ENCODE peak calls at places on chromosomes 4 and X, in eight cellular contexts. One of them, this sample, is unnamed.

GRCh38 chr4:153997506-153997905 is 208.6 kb upstream of the SFRP2 start:
- DNase-seq in MM.1S: no peak
- DNase-seq in cardiac fibroblast: no peak
- DNase-seq in mammary epithelial cell: no peak
- DNase-seq in OCI-LY7: no peak
- DNase-seq in breast epithelium: no peak
- DNase-seq in SK-N-SH: no peak
- DNase-seq in bronchial epithelial cell: no peak
- DNase-seq in this sample: no peak

GRCh38 chr4:3255611-3256186 is 6.7 kb downstream of the MSANTD1 start:
- DNase-seq in OCI-LY7: no peak
- DNase-seq in mammary epithelial cell: no peak
- DNase-seq in breast epithelium: peak
- DNase-seq in MM.1S: no peak
- DNase-seq in SK-N-SH: no peak
- DNase-seq in cardiac fibroblast: no peak
- DNase-seq in bronchial epithelial cell: no peak
- DNase-seq in this sample: no peak

GRCh38 chr4:6491235-6491634 is 18.8 kb upstream of the PPP2R2C start:
- DNase-seq in OCI-LY7: no peak
- DNase-seq in bronchial epithelial cell: no peak
- DNase-seq in cardiac fibroblast: no peak
- DNase-seq in SK-N-SH: no peak
- DNase-seq in mammary epithelial cell: no peak
- DNase-seq in MM.1S: no peak
- DNase-seq in breast epithelium: peak
- DNase-seq in this sample: no peak

GRCh38 chrX:154730271-154730883 is 20.5 kb downstream of the GAB3 start:
- DNase-seq in mammary epithelial cell: no peak
- DNase-seq in breast epithelium: no peak
- DNase-seq in cardiac fibroblast: peak
- DNase-seq in OCI-LY7: no peak
- DNase-seq in SK-N-SH: no peak
- DNase-seq in MM.1S: no peak
- DNase-seq in bronchial epithelial cell: no peak
- DNase-seq in this sample: no peak

GRCh38 chr4:109631709-109632108 is 71.5 kb downstream of the CASP6 start:
- DNase-seq in OCI-LY7: no peak
- DNase-seq in cardiac fibroblast: peak
- DNase-seq in bronchial epithelial cell: no peak
- DNase-seq in breast epithelium: no peak
- DNase-seq in MM.1S: no peak
- DNase-seq in SK-N-SH: no peak
- DNase-seq in mammary epithelial cell: no peak
- DNase-seq in this sample: no peak

GRCh38 chr4:93760284-93760683 is 68.3 kb upstream of the ATOH1 start:
- DNase-seq in MM.1S: no peak
- DNase-seq in breast epithelium: no peak
- DNase-seq in bronchial epithelial cell: no peak
- DNase-seq in cardiac fibroblast: no peak
- DNase-seq in SK-N-SH: peak
- DNase-seq in OCI-LY7: no peak
- DNase-seq in mammary epithelial cell: no peak
- DNase-seq in this sample: no peak

GRCh38 chr4:80989921-80990544 is 40.5 kb upstream of the BMP3 start:
- DNase-seq in OCI-LY7: peak
- DNase-seq in cardiac fibroblast: peak
- DNase-seq in SK-N-SH: peak
- DNase-seq in mammary epithelial cell: peak
- DNase-seq in breast epithelium: no peak
- DNase-seq in bronchial epithelial cell: peak
- DNase-seq in MM.1S: peak
- DNase-seq in this sample: peak

GRCh38 chr4:110184124-110184790 is 14.2 kb downstream of the ELOVL6 start:
- DNase-seq in SK-N-SH: no peak
- DNase-seq in mammary epithelial cell: peak
- DNase-seq in OCI-LY7: no peak
- DNase-seq in MM.1S: no peak
- DNase-seq in bronchial epithelial cell: peak
- DNase-seq in breast epithelium: no peak
- DNase-seq in cardiac fibroblast: peak
- DNase-seq in this sample: no peak

GRCh38 chr4:93467484-93468155 is 360.9 kb upstream of the ATOH1 start:
- DNase-seq in MM.1S: no peak
- DNase-seq in OCI-LY7: no peak
- DNase-seq in breast epithelium: no peak
- DNase-seq in SK-N-SH: no peak
- DNase-seq in cardiac fibroblast: no peak
- DNase-seq in bronchial epithelial cell: peak
- DNase-seq in mammary epithelial cell: no peak
- DNase-seq in this sample: no peak

GRCh38 chr4:185740471-185740873 is 71.5 kb downstream of the SORBS2 start:
- DNase-seq in breast epithelium: no peak
- DNase-seq in cardiac fibroblast: peak
- DNase-seq in mammary epithelial cell: no peak
- DNase-seq in MM.1S: no peak
- DNase-seq in SK-N-SH: no peak
- DNase-seq in OCI-LY7: peak
- DNase-seq in bronchial epithelial cell: no peak
- DNase-seq in this sample: peak

GRCh38 chrX:68938244-68939004 is 109.6 kb downstream of the EFNB1 start:
- DNase-seq in bronchial epithelial cell: no peak
- DNase-seq in mammary epithelial cell: no peak
- DNase-seq in OCI-LY7: no peak
- DNase-seq in breast epithelium: no peak
- DNase-seq in SK-N-SH: no peak
- DNase-seq in cardiac fibroblast: peak
- DNase-seq in MM.1S: no peak
- DNase-seq in this sample: no peak

GRCh38 chrX:38754102-38754790 is 47.0 kb upstream of the MID1IP1 start:
- DNase-seq in bronchial epithelial cell: peak
- DNase-seq in mammary epithelial cell: peak
- DNase-seq in SK-N-SH: peak
- DNase-seq in breast epithelium: no peak
- DNase-seq in cardiac fibroblast: peak
- DNase-seq in MM.1S: peak
- DNase-seq in OCI-LY7: peak
- DNase-seq in this sample: peak

GRCh38 chr4:169664615-169665014 is 44.2 kb downstream of the CLCN3 start:
- DNase-seq in breast epithelium: no peak
- DNase-seq in cardiac fibroblast: peak
- DNase-seq in MM.1S: no peak
- DNase-seq in bronchial epithelial cell: no peak
- DNase-seq in mammary epithelial cell: no peak
- DNase-seq in SK-N-SH: peak
- DNase-seq in OCI-LY7: no peak
- DNase-seq in this sample: no peak

GRCh38 chr4:113051361-113051760 is 1.9 kb downstream of the ANK2 start:
- DNase-seq in bronchial epithelial cell: no peak
- DNase-seq in MM.1S: no peak
- DNase-seq in cardiac fibroblast: no peak
- DNase-seq in breast epithelium: no peak
- DNase-seq in OCI-LY7: no peak
- DNase-seq in mammary epithelial cell: no peak
- DNase-seq in SK-N-SH: no peak
- DNase-seq in this sample: no peak

GRCh38 chr4:41939016-41939623 is 3.9 kb downstream of the TMEM33 start:
- DNase-seq in cardiac fibroblast: peak
- DNase-seq in MM.1S: no peak
- DNase-seq in breast epithelium: no peak
- DNase-seq in OCI-LY7: no peak
- DNase-seq in mammary epithelial cell: peak
- DNase-seq in SK-N-SH: no peak
- DNase-seq in bronchial epithelial cell: peak
- DNase-seq in this sample: no peak

GRCh38 chrX:545488-545887 is 85.1 kb upstream of the SHOX start:
- DNase-seq in breast epithelium: no peak
- DNase-seq in MM.1S: no peak
- DNase-seq in mammary epithelial cell: no peak
- DNase-seq in bronchial epithelial cell: no peak
- DNase-seq in SK-N-SH: no peak
- DNase-seq in OCI-LY7: no peak
- DNase-seq in cardiac fibroblast: no peak
- DNase-seq in this sample: no peak

GRCh38 chr4:155924637-155925036 is 21.1 kb downstream of the TDO2 start:
- DNase-seq in cardiac fibroblast: no peak
- DNase-seq in OCI-LY7: no peak
- DNase-seq in bronchial epithelial cell: no peak
- DNase-seq in breast epithelium: no peak
- DNase-seq in MM.1S: no peak
- DNase-seq in mammary epithelial cell: no peak
- DNase-seq in SK-N-SH: no peak
- DNase-seq in this sample: no peak

GRCh38 chrX:37779857-37780256 is at the start of gene CYBB:
- DNase-seq in OCI-LY7: peak
- DNase-seq in mammary epithelial cell: no peak
- DNase-seq in bronchial epithelial cell: no peak
- DNase-seq in MM.1S: no peak
- DNase-seq in cardiac fibroblast: no peak
- DNase-seq in breast epithelium: no peak
- DNase-seq in SK-N-SH: no peak
- DNase-seq in this sample: no peak

GRCh38 chrX:45807572-45808425 is 607.1 kb upstream of the DIPK2B start:
- DNase-seq in breast epithelium: no peak
- DNase-seq in SK-N-SH: no peak
- DNase-seq in cardiac fibroblast: peak
- DNase-seq in mammary epithelial cell: peak
- DNase-seq in OCI-LY7: no peak
- DNase-seq in MM.1S: no peak
- DNase-seq in bronchial epithelial cell: peak
- DNase-seq in this sample: no peak
- H3K4me3 ChIP-seq in breast epithelium: no peak
- H3K4me3 ChIP-seq in SK-N-SH: peak
- H3K4me3 ChIP-seq in cardiac fibroblast: peak
- H3K4me3 ChIP-seq in mammary epithelial cell: no peak
- H3K4me3 ChIP-seq in OCI-LY7: no peak
- H3K4me3 ChIP-seq in MM.1S: no peak
- H3K4me3 ChIP-seq in bronchial epithelial cell: no peak
- H3K4me3 ChIP-seq in this sample: no peak

DNA sequence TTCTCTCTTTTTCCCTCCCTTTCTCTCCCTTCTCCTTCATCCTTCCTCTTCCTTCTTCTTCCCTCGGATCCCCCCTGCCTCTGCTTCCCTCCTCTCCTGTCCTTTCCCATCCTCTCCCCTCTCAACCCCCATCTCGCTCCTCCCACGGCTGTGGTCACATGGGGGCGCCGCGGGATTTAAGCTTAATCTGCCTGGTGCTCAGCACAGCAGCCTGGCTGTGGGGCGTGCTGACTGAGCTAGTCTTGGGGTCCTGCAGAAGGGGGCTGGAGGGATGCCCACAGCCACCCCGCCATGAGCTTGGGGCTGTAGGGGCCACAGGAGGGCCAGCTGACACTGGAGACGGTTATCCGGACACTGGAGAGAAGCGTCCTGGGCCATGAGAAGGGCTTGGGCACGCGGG is 10.7 kb downstream of the SMIM10L2A start:
- DNase-seq in cardiac fibroblast: no peak
- DNase-seq in bronchial epithelial cell: no peak
- DNase-seq in OCI-LY7: no peak
- DNase-seq in SK-N-SH: peak
- DNase-seq in mammary epithelial cell: no peak
- DNase-seq in breast epithelium: no peak
- DNase-seq in MM.1S: no peak
- DNase-seq in this sample: no peak
- TF ChIP-seq CTCF in cardiac fibroblast: no peak
- TF ChIP-seq CTCF in bronchial epithelial cell: no peak
- TF ChIP-seq CTCF in OCI-LY7: no peak
- TF ChIP-seq CTCF in SK-N-SH: no peak
- TF ChIP-seq CTCF in mammary epithelial cell: no peak
- TF ChIP-seq CTCF in breast epithelium: no peak
- TF ChIP-seq CTCF in MM.1S: no peak
- TF ChIP-seq CTCF in this sample: no peak

GRCh38 chrX:47584714-47585113 is 2.5 kb downstream of the TIMP1 start:
- DNase-seq in OCI-LY7: no peak
- DNase-seq in bronchial epithelial cell: no peak
- DNase-seq in SK-N-SH: no peak
- DNase-seq in cardiac fibroblast: no peak
- DNase-seq in breast epithelium: no peak
- DNase-seq in mammary epithelial cell: no peak
- DNase-seq in MM.1S: no peak
- DNase-seq in this sample: no peak

GRCh38 chrX:47586043-47586787 is 4.0 kb downstream of the TIMP1 start:
- DNase-seq in OCI-LY7: no peak
- DNase-seq in cardiac fibroblast: no peak
- DNase-seq in breast epithelium: no peak
- DNase-seq in mammary epithelial cell: no peak
- DNase-seq in SK-N-SH: no peak
- DNase-seq in bronchial epithelial cell: no peak
- DNase-seq in MM.1S: no peak
- DNase-seq in this sample: no peak

GRCh38 chrX:47585273-47585672 is 3.0 kb downstream of the TIMP1 start:
- DNase-seq in cardiac fibroblast: peak
- DNase-seq in bronchial epithelial cell: no peak
- DNase-seq in MM.1S: no peak
- DNase-seq in SK-N-SH: no peak
- DNase-seq in mammary epithelial cell: no peak
- DNase-seq in OCI-LY7: no peak
- DNase-seq in breast epithelium: no peak
- DNase-seq in this sample: no peak

GRCh38 chrX:47581731-47582647 is at the start of gene TIMP1:
- DNase-seq in SK-N-SH: peak
- DNase-seq in mammary epithelial cell: peak
- DNase-seq in bronchial epithelial cell: peak
- DNase-seq in MM.1S: peak
- DNase-seq in breast epithelium: peak
- DNase-seq in OCI-LY7: no peak
- DNase-seq in cardiac fibroblast: peak
- DNase-seq in this sample: peak

DNA sequence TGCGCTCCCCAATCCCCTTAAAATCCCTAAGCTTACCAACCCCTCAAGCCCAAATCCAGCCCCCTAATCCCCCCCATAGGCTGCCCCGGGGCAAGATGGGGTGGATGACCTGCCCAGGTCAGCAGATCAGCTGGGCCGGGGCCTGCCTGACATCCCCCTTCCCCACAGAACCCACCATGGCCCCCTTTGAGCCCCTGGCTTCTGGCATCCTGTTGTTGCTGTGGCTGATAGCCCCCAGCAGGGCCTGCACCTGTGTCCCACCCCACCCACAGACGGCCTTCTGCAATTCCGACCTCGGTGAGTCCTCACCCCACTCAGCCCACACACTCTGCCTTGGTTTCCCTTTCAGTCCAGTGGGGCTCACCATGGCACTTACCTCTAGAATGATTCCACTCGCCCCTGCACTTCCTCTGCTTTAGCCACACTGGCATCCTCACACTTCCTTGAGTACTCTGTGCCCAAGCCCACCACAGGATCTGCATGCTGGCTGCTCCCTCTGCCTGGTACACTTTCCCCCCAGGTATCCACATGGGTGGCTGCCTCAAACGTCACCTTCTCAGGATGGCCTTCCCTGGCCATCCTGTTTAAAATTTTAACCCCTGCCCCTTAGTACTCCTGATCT is 1.1 kb downstream of the TIMP1 start:
- DNase-seq in OCI-LY7: no peak
- DNase-seq in breast epithelium: no peak
- DNase-seq in MM.1S: no peak
- DNase-seq in cardiac fibroblast: no peak
- DNase-seq in SK-N-SH: no peak
- DNase-seq in bronchial epithelial cell: no peak
- DNase-seq in mammary epithelial cell: no peak
- DNase-seq in this sample: no peak
- H3K4me3 ChIP-seq in OCI-LY7: no peak
- H3K4me3 ChIP-seq in breast epithelium: peak
- H3K4me3 ChIP-seq in MM.1S: no peak
- H3K4me3 ChIP-seq in cardiac fibroblast: peak
- H3K4me3 ChIP-seq in SK-N-SH: peak
- H3K4me3 ChIP-seq in bronchial epithelial cell: peak
- H3K4me3 ChIP-seq in mammary epithelial cell: peak
- H3K4me3 ChIP-seq in this sample: peak

GRCh38 chr4:121696140-121696640 is 590 bp downstream of the ANXA5 start:
- DNase-seq in breast epithelium: peak
- DNase-seq in cardiac fibroblast: peak
- DNase-seq in MM.1S: peak
- DNase-seq in OCI-LY7: peak
- DNase-seq in bronchial epithelial cell: peak
- DNase-seq in mammary epithelial cell: peak
- DNase-seq in SK-N-SH: peak
- DNase-seq in this sample: peak
- TF ChIP-seq CTCF in breast epithelium: no peak
- TF ChIP-seq CTCF in cardiac fibroblast: no peak
- TF ChIP-seq CTCF in MM.1S: peak
- TF ChIP-seq CTCF in OCI-LY7: no peak
- TF ChIP-seq CTCF in bronchial epithelial cell: no peak
- TF ChIP-seq CTCF in mammary epithelial cell: no peak
- TF ChIP-seq CTCF in SK-N-SH: no peak
- TF ChIP-seq CTCF in this sample: peak